ENCODE peak calls at places on chromosomes 6 and 20, in six cellular contexts. W, P, R, B, X and G are unnamed samples.
A peak's percentile ranks its signal among the peaks of the same experiment; 100 is the strongest.

GRCh38 chr6:106981901-106982300 is 7.4 kb upstream of the CD24 start:
- DNase-seq in W (no peak), P (no peak), R (no peak), B (no peak), X (no peak), G (no peak)

GRCh38 chr6:41784581-41785171 is 2.8 kb upstream of the TOMM6 start:
- DNase-seq in W (no peak), P (peak; percentile 19), R (no peak), B (no peak), X (peak; percentile 56), G (no peak)

GRCh38 chr6:166166314-166167257 is 1.1 kb downstream of the TBXT start:
- DNase-seq in W (no peak), P (no peak), R (peak; percentile 60), B (no peak), X (no peak), G (no peak)

GRCh38 chr6:166751051-166751595 is 124.1 kb upstream of the RPS6KA2 start:
- DNase-seq in W (no peak), P (peak; percentile 72), R (no peak), B (no peak), X (peak; percentile 67), G (no peak)

GRCh38 chr6:153170511-153170910 is 39.4 kb upstream of the RGS17 start:
- DNase-seq in W (peak; percentile 52), P (peak; percentile 42), R (no peak), B (peak; percentile 71), X (peak; percentile 56), G (no peak)

GRCh38 chr6:166934174-166934573 is 22.2 kb downstream of the RNASET2 start:
- DNase-seq in W (no peak), P (no peak), R (no peak), B (no peak), X (no peak), G (no peak)

GRCh38 chr20:36957875-36958667 is 6.6 kb upstream of the SAMHD1 start:
- DNase-seq in W (no peak), P (no peak), R (no peak), B (no peak), X (no peak), G (no peak)

GRCh38 chr20:19815553-19815991 is 57.5 kb downstream of the RIN2 start:
- DNase-seq in W (peak; percentile 99), P (peak; percentile 68), R (no peak), B (peak; percentile 98), X (peak; percentile 48), G (no peak)

GRCh38 chr6:16939839-16940238 is 162.0 kb upstream of the STMND1 start:
- DNase-seq in W (no peak), P (no peak), R (no peak), B (no peak), X (no peak), G (no peak)

GRCh38 chr20:36243726-36244125 is 7.4 kb downstream of the AAR2 start:
- DNase-seq in W (no peak), P (no peak), R (no peak), B (no peak), X (no peak), G (no peak)

GRCh38 chr6:14948586-14949245 is 297.2 kb upstream of the JARID2 start:
- DNase-seq in W (no peak), P (no peak), R (no peak), B (no peak), X (no peak), G (no peak)

GRCh38 chr20:46400828-46401477 is 5.5 kb downstream of the ELMO2 start:
- DNase-seq in W (peak; percentile 46), P (peak; percentile 84), R (no peak), B (peak; percentile 60), X (no peak), G (peak; percentile 21)

GRCh38 chr6:1988843-1989242 is 256.6 kb downstream of the GMDS start:
- DNase-seq in W (no peak), P (no peak), R (no peak), B (no peak), X (no peak), G (no peak)

GRCh38 chr6:105310371-105310770 is 92.5 kb downstream of the PREP start:
- DNase-seq in W (no peak), P (peak; percentile 14), R (no peak), B (no peak), X (no peak), G (no peak)

GRCh38 chr6:6006428-6007310 is at the start of gene NRN1:
- DNase-seq in W (no peak), P (peak; percentile 35), R (peak; percentile 54), B (no peak), X (peak; percentile 8), G (no peak)

GRCh38 chr6:6008114-6008647 is 1.5 kb upstream of the NRN1 start:
- DNase-seq in W (no peak), P (no peak), R (no peak), B (no peak), X (no peak), G (no peak)

GRCh38 chr6:6005467-6006427 is 978 bp downstream of the NRN1 start:
- DNase-seq in W (no peak), P (peak; percentile 38), R (no peak), B (no peak), X (no peak), G (no peak)

GRCh38 chr6:6007311-6008113 is 787 bp upstream of the NRN1 start:
- DNase-seq in W (no peak), P (peak; percentile 78), R (peak; percentile 73), B (no peak), X (peak; percentile 31), G (no peak)

DNA sequence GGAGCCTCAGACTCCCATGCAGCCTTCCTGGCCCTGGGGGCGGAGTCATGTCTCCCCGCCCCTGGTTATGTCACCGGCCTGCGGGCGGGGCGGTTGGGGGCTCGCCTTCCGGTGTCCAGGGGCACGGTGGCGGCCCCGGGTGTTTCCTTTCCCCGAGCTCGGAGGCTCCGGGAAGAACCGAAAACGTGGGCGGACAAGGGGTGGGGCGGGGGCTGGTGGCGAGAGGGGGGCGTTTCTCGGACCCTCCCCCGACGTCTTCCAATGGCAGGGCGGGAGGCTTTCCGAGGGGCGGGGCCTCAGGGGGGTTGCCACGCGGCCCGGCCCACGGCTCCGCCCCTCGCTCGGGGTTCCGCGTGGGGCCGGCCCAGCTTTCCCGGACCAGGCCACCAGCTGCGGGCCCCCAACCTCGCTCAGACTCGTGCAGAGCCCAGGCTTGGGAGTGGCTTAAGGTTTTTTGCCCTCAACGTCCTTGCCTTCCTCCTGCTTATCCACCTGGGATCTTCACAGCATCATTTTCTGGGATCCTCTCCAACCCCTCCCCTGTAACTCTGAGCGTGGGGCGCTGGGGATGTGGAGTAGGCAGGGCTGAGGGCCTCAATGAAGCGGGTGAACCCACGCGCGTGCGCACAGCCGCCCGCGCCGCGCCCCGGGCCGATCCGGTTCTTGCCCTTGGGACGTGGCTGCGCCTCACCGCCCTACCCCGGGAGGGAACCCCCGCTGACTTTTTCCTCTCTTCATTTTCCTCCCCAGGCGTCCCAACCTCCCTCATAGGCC is 2.1 kb upstream of the NRN1 start:
- DNase-seq in W (no peak), P (peak; percentile 91), R (peak; percentile 84), B (no peak), X (peak; percentile 64), G (peak; percentile 86)
- H3K18ac ChIP-seq in W (no peak overlapping the region), P (no peak overlapping the region), R (no peak overlapping the region), B (no peak overlapping the region), X (no peak overlapping the region), G (peak overlapping the region; percentile 84)

GRCh38 chr20:25214416-25214770 is 18.9 kb downstream of the ENTPD6 start:
- DNase-seq in W (no peak), P (no peak), R (no peak), B (no peak), X (no peak), G (no peak)

GRCh38 chr20:25216199-25216945 is 20.9 kb downstream of the ENTPD6 start:
- DNase-seq in W (no peak), P (no peak), R (no peak), B (no peak), X (no peak), G (no peak)

GRCh38 chr20:25214824-25215223 is 19.3 kb downstream of the ENTPD6 start:
- DNase-seq in W (no peak), P (no peak), R (no peak), B (no peak), X (no peak), G (no peak)

GRCh38 chr20:25213566-25214415 is 18.3 kb downstream of the ENTPD6 start:
- DNase-seq in W (no peak), P (no peak), R (no peak), B (no peak), X (no peak), G (no peak)

DNA sequence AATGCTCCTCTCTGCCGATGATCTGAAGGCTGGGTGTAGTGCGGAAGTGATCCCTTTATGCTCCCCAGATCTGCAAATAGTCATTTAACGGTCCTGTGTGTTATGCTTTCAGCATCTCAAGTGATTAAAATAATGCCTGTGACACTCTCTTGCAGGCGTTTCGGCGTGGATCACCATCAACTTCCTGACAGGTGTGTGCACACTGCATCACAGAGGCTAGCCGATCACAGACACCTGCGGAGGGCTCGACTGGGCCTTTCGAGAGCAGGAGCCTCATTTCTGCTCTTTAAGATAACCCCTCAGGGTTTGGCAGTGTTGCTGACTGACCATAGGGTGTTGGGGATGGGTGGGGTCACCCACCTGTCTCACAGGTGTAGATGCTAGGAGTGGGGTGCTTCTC is 20.0 kb downstream of the ENTPD6 start:
- DNase-seq in W (no peak), P (no peak), R (no peak), B (no peak), X (no peak), G (no peak)
- H3K36me3 ChIP-seq in W (peaks cover 34% of the 10 kb centered on the region), P (no peaks in the 10 kb centered on the region), R (peaks cover 3% of the 10 kb centered on the region), B (peaks cover 76% of the 10 kb centered on the region), X (peaks cover 32% of the 10 kb centered on the region), G (peaks cover 89% of the 10 kb centered on the region)

DNA sequence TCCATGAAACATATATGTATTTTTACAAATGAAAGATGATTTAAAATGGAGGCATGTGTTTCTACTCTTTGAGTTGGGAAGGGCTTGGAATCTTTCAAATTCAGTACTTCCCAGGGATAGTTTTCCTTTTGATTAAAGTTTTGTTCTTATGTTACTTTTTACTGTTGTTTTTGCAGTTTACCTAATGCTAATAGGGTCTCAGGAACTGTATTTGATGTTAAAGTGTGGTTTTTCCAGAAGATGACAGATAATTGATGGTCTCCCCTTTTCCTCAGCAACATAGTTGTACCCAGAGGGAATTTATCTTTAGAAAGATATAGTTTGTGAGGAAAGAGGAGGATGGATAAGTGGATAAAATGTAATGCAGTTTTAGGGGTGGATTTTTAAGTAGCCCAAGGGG is 42.1 kb downstream of the GNAS start:
- DNase-seq in W (no peak), P (no peak), R (no peak), B (no peak), X (no peak), G (no peak)
- H3K18ac ChIP-seq in W (no peak overlapping the region), P (no peak overlapping the region), R (no peak overlapping the region), B (no peak overlapping the region), X (no peak overlapping the region), G (no peak overlapping the region)

GRCh38 chr20:18543216-18543615 is 24.0 kb upstream of the SMIM26 start:
- DNase-seq in W (no peak), P (no peak), R (no peak), B (no peak), X (no peak), G (no peak)
- H3K36me3 ChIP-seq in W (peaks cover 39% of the 10 kb centered on the region), P (peaks cover 2% of the 10 kb centered on the region), R (peaks cover 14% of the 10 kb centered on the region), B (peaks cover 23% of the 10 kb centered on the region), X (peaks cover 28% of the 10 kb centered on the region), G (peaks cover 16% of the 10 kb centered on the region)

DNA sequence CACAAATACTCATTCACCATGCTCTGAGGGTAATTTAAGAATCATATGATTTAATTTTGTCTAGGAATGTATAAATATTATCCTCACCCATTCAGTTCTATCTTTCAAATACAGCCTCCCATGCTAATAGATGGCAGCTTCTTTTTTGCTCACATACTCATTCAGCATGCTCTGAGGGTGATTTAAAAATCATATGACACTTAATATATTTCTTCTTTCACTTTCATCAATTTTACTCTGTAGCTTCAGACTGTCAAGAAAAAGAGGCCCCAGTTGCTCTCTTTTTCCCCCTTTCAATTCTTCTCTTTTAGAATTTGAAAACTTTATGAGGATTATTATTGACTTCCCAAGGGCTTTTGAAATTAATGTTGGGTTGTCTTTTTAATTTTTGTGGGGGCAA is 161.7 kb upstream of the LAMP5 start:
- DNase-seq in W (no peak), P (no peak), R (no peak), B (no peak), X (no peak), G (no peak)
- H3K18ac ChIP-seq in W (no peak overlapping the region), P (no peak overlapping the region), R (no peak overlapping the region), B (no peak overlapping the region), X (no peak overlapping the region), G (no peak overlapping the region)